ENCODE peak calls at places on chromosomes 1 and 21, in ten cellular contexts. W is stomach, P is stromal cell of bone marrow, M is COR-L47, Y is endothelial cell, A is IMR-90, F is mucosa of gallbladder, H is fibroblast of mammary gland, D is mesendoderm, K is A172. S is an unnamed sample.

GRCh38 chr1:171457412-171457811 is 27.9 kb upstream of the PRRC2C start:
- DNase-seq in F (no peak), A (peak), P (peak), M (no peak), H (peak), K (no peak), D (no peak), W (no peak), Y (no peak), S (no peak)

GRCh38 chr1:243325305-243325890 is 69.6 kb downstream of the SDCCAG8 start:
- DNase-seq in P (peak), A (peak), Y (peak), K (peak), D (peak), F (no peak), M (no peak), H (peak), W (no peak), S (peak)

GRCh38 chr1:239816090-239816812 is 275.4 kb upstream of the FMN2 start:
- DNase-seq in A (peak), W (peak), H (peak), Y (peak), D (peak), F (peak), P (peak), K (peak), M (no peak), S (peak)

GRCh38 chr1:5580926-5581325 is 411.3 kb downstream of the NPHP4 start:
- DNase-seq in M (no peak), K (no peak), D (no peak), Y (no peak), H (no peak), P (no peak), F (no peak), W (no peak), A (no peak), S (no peak)

GRCh38 chr21:31370893-31371652 is 27.0 kb upstream of the TIAM1 start:
- DNase-seq in D (no peak), A (peak), H (peak), K (no peak), M (no peak), F (no peak), Y (no peak), W (no peak), P (peak), S (no peak)

GRCh38 chr1:31181515-31182343 is 58.0 kb downstream of the NKAIN1 start:
- DNase-seq in P (no peak), M (no peak), F (peak), K (no peak), A (no peak), D (peak), W (peak), H (peak), Y (peak), S (no peak)

GRCh38 chr1:67342002-67342890 is 34.6 kb downstream of the IL12RB2 start:
- DNase-seq in M (no peak), Y (no peak), K (no peak), D (peak), H (no peak), P (no peak), A (no peak), F (no peak), W (no peak), S (peak)

GRCh38 chr1:187226396-187226795 is 397.6 kb downstream of the PLA2G4A start:
- DNase-seq in Y (no peak), W (no peak), H (peak), M (no peak), K (peak), D (no peak), A (peak), P (no peak), F (no peak), S (no peak)

GRCh38 chr1:160398823-160399222 is 1.5 kb upstream of the VANGL2 start:
- DNase-seq in A (no peak), P (no peak), H (no peak), M (no peak), F (no peak), W (no peak), K (no peak), D (no peak), Y (no peak), S (no peak)

GRCh38 chr1:221449801-221450470 is 292.0 kb downstream of the DUSP10 start:
- DNase-seq in A (peak), K (no peak), F (no peak), P (no peak), Y (no peak), W (no peak), M (no peak), D (no peak), H (peak), S (no peak)

GRCh38 chr1:159098596-159098995 is 22.0 kb upstream of the AIM2 start:
- DNase-seq in W (no peak), A (no peak), M (no peak), D (no peak), H (no peak), P (no peak), K (no peak), Y (no peak), F (no peak), S (no peak)

GRCh38 chr1:161721738-161722343 is 497 bp downstream of the FCRLB start:
- DNase-seq in A (peak), M (no peak), W (no peak), D (no peak), P (peak), F (no peak), Y (no peak), H (peak), K (peak), S (no peak)

GRCh38 chr1:94300731-94301130 is 63.3 kb upstream of the ARHGAP29 start:
- DNase-seq in W (no peak), A (no peak), M (no peak), F (no peak), Y (no peak), H (no peak), K (no peak), P (no peak), D (no peak), S (no peak)

GRCh38 chr1:228393811-228394570 is 12.6 kb downstream of the TRIM11 start:
- DNase-seq in Y (no peak), F (no peak), H (no peak), M (no peak), A (no peak), W (no peak), P (no peak), K (no peak), D (no peak), S (no peak)

GRCh38 chr1:209767105-209767504 is 11.3 kb downstream of the TRAF3IP3 start:
- DNase-seq in M (no peak), A (no peak), Y (no peak), D (no peak), P (no peak), K (no peak), H (no peak), W (no peak), F (no peak), S (no peak)

GRCh38 chr1:98903726-98904125 is 100.9 kb downstream of the PLPPR5 start:
- DNase-seq in Y (no peak), H (no peak), W (no peak), P (no peak), D (no peak), F (no peak), A (no peak), M (no peak), K (no peak), S (no peak)

GRCh38 chr1:81128079-81128478 is 672.7 kb upstream of the ADGRL2 start:
- DNase-seq in A (no peak), P (no peak), W (no peak), F (no peak), H (no peak), Y (no peak), K (no peak), M (no peak), D (no peak), S (no peak)

GRCh38 chr1:245512980-245513578 is 358.3 kb downstream of the KIF26B start:
- DNase-seq in M (peak), W (no peak), H (peak), P (no peak), K (peak), Y (no peak), D (peak), F (no peak), A (no peak), S (no peak)

GRCh38 chr1:59674605-59675004 is 140.1 kb upstream of the HOOK1 start:
- DNase-seq in Y (no peak), D (no peak), H (peak), A (peak), P (peak), M (no peak), F (peak), W (no peak), K (no peak), S (no peak)

GRCh38 chr1:153945131-153945794 is 1.3 kb downstream of the DENND4B start:
- DNase-seq in P (no peak), D (no peak), K (no peak), Y (no peak), A (peak), H (peak), F (peak), W (peak), M (no peak), S (no peak)

GRCh38 chr1:207752456-207753132 is 740 bp downstream of the CD46 start:
- DNase-seq in M (peak), Y (peak), K (peak), W (peak), H (peak), P (no peak), A (peak), D (peak), F (peak), S (no peak)

GRCh38 chr21:41141031-41141457 is 26.9 kb upstream of the BACE2 start:
- DNase-seq in K (peak), P (no peak), F (no peak), A (peak), H (peak), D (no peak), Y (no peak), M (no peak), W (no peak), S (no peak)

GRCh38 chr1:175183586-175183985 is 9.0 kb downstream of the KIAA0040 start:
- DNase-seq in A (no peak), P (no peak), M (no peak), K (no peak), H (no peak), D (no peak), F (no peak), W (no peak), Y (no peak), S (no peak)

GRCh38 chr1:117523111-117523510 is 82.7 kb upstream of the TENT5C start:
- DNase-seq in D (no peak), H (no peak), Y (no peak), P (no peak), M (no peak), A (no peak), F (no peak), K (no peak), W (no peak), S (no peak)

GRCh38 chr1:91792393-91793032 is 93.4 kb downstream of the TGFBR3 start:
- DNase-seq in W (no peak), K (no peak), P (no peak), D (peak), H (no peak), F (no peak), A (no peak), Y (no peak), M (peak), S (no peak)

S was measured in NT2/D1.